ENCODE peak calls at places on chromosomes 1 and 21, in five cellular contexts. M is T-cell; X is CMK; D is effector memory CD8-positive, alpha-beta T cell; C is NCI-H524. O is an unnamed sample.

GRCh38 chr1:36178479-36179219 is 22.7 kb downstream of the MAP7D1 start:
- DNase-seq in M (no peak), C (no peak), D (no peak), X (no peak), O (no peak)

GRCh38 chr1:98962156-98962555 is 42.5 kb downstream of the PLPPR5 start:
- DNase-seq in X (no peak), C (no peak), D (no peak), M (no peak), O (no peak)

GRCh38 chr1:30847358-30847972 is 61.1 kb downstream of the SDC3 start:
- DNase-seq in M (no peak), D (no peak), X (no peak), C (no peak), O (peak)

GRCh38 chr1:156766288-156767100 is 841 bp upstream of the PRCC start:
- DNase-seq in M (no peak), C (no peak), X (no peak), D (no peak), O (no peak)

GRCh38 chr1:25795955-25796806 is 3.8 kb upstream of the SELENON start:
- DNase-seq in C (no peak), M (peak), X (no peak), D (no peak), O (no peak)

GRCh38 chr1:66834926-66835325 is 33.9 kb upstream of the INSL5 start:
- DNase-seq in D (no peak), X (no peak), M (no peak), C (no peak), O (no peak)

GRCh38 chr1:86906419-86906818 is 7.5 kb downstream of the SELENOF start:
- DNase-seq in D (no peak), M (no peak), C (no peak), X (no peak), O (no peak)

GRCh38 chr1:237705462-237705861 is 185.3 kb downstream of the ZP4 start:
- DNase-seq in C (no peak), M (no peak), X (no peak), D (no peak), O (no peak)

GRCh38 chr1:221473392-221473791 is 268.5 kb downstream of the DUSP10 start:
- DNase-seq in C (no peak), X (no peak), M (no peak), D (no peak), O (no peak)

GRCh38 chr1:215517441-215517891 is 49.6 kb upstream of the KCTD3 start:
- DNase-seq in C (peak), M (no peak), X (no peak), D (no peak), O (no peak)

GRCh38 chr1:103459385-103459784 is 66.1 kb upstream of the RNPC3 start:
- DNase-seq in M (no peak), X (no peak), C (no peak), D (no peak), O (no peak)

GRCh38 chr21:32336711-32337110 is 38.1 kb downstream of the MRAP start:
- DNase-seq in X (no peak), M (no peak), C (peak), D (no peak), O (no peak)

GRCh38 chr1:92184632-92185031 is 33.1 kb upstream of the C1orf146 start:
- DNase-seq in D (no peak), X (no peak), M (no peak), C (no peak), O (peak)

GRCh38 chr21:41761211-41762181 is 5.4 kb downstream of the RIPK4 start:
- DNase-seq in M (no peak), X (no peak), D (no peak), C (no peak), O (no peak)

GRCh38 chr1:117033149-117033548 is 27.0 kb upstream of the TTF2 start:
- DNase-seq in M (no peak), X (no peak), C (no peak), D (no peak), O (no peak)

GRCh38 chr1:4847731-4848130 is 193.3 kb downstream of the AJAP1 start:
- DNase-seq in M (no peak), C (no peak), X (no peak), D (no peak), O (no peak)

GRCh38 chr21:45267390-45267760 is 20.3 kb downstream of the POFUT2 start:
- DNase-seq in X (no peak), C (no peak), M (no peak), D (no peak), O (no peak)

GRCh38 chr1:61743432-61743705 is 1.1 kb downstream of the PATJ start:
- DNase-seq in X (no peak), M (no peak), C (no peak), D (no peak), O (no peak)

GRCh38 chr1:178726545-178726944 is 1.5 kb downstream of the RALGPS2 start:
- DNase-seq in M (no peak), D (no peak), C (no peak), X (no peak), O (no peak)

GRCh38 chr1:58576727-58577675 is at the start of gene TACSTD2:
- DNase-seq in C (no peak), M (peak), D (no peak), X (no peak), O (no peak)

GRCh38 chr1:27332536-27333281 is 9.1 kb upstream of the SYTL1 start:
- DNase-seq in M (peak), X (no peak), C (no peak), D (peak), O (no peak)

GRCh38 chr1:193083365-193084088 is 21.7 kb downstream of the GLRX2 start:
- DNase-seq in X (no peak), D (no peak), C (no peak), M (no peak), O (no peak)

GRCh38 chr1:109368464-109368863 is 29.3 kb downstream of the SORT1 start:
- DNase-seq in M (no peak), C (no peak), X (no peak), D (no peak), O (no peak)

GRCh38 chr21:44836666-44837471 is 19.0 kb upstream of the SUMO3 start:
- DNase-seq in X (no peak), M (no peak), C (peak), D (no peak), O (no peak)

GRCh38 chr1:32883338-32883737 is 3.0 kb upstream of the HPCA start:
- DNase-seq in M (no peak), C (no peak), D (no peak), X (no peak), O (no peak)

GRCh38 chr1:230301820-230302219 is 124.3 kb downstream of the PGBD5 start:
- DNase-seq in X (no peak), D (no peak), C (no peak), M (no peak), O (no peak)

GRCh38 chr21:42227909-42228708 is 9.2 kb downstream of the ABCG1 start:
- DNase-seq in X (peak), D (peak), M (peak), C (no peak), O (peak)

GRCh38 chr1:231324660-231325059 is 13.0 kb downstream of the EXOC8 start:
- DNase-seq in M (no peak), D (no peak), X (no peak), C (no peak), O (no peak)

GRCh38 chr1:42359466-42359865 is 21.1 kb upstream of the RIMKLA start:
- DNase-seq in C (no peak), D (no peak), M (no peak), X (no peak), O (no peak)

GRCh38 chr1:110350360-110350759 is 11.2 kb downstream of the RBM15 start:
- DNase-seq in D (no peak), M (no peak), X (no peak), C (no peak), O (no peak)

GRCh38 chr1:115505157-115505571 is 136.6 kb upstream of the VANGL1 start:
- DNase-seq in X (no peak), C (no peak), D (no peak), M (no peak), O (no peak)

GRCh38 chr1:205521646-205522150 is 17.2 kb downstream of the CDK18 start:
- DNase-seq in M (no peak), D (no peak), X (no peak), C (peak), O (no peak)

GRCh38 chr1:10677508-10678364 is 118.7 kb downstream of the CASZ1 start:
- DNase-seq in D (no peak), C (peak), X (no peak), M (no peak), O (no peak)

GRCh38 chr1:107529511-107530149 is 388.8 kb downstream of the NTNG1 start:
- DNase-seq in M (no peak), X (peak), D (no peak), C (peak), O (no peak)

GRCh38 chr21:22314963-22315362 is 1316.8 kb downstream of the NCAM2 start:
- DNase-seq in C (no peak), D (no peak), M (no peak), X (no peak), O (no peak)

GRCh38 chr1:207672525-207673130 is 27.7 kb downstream of the CR1L start:
- DNase-seq in C (peak), D (no peak), X (peak), M (peak), O (no peak)

GRCh38 chr1:184597652-184598357 is 156.9 kb downstream of the EDEM3 start:
- DNase-seq in D (no peak), X (no peak), C (no peak), M (no peak), O (no peak)

GRCh38 chr1:221394011-221394544 is 347.8 kb downstream of the DUSP10 start:
- DNase-seq in X (no peak), M (no peak), D (no peak), C (no peak), O (no peak)

O was measured in smooth muscle cell of the brain vasculature.